ENCODE peak calls at places on chromosome 19, in five cellular contexts. M is GM23248, A is A549, G is testis, H is breast epithelium. C is an unnamed sample. For H3K4me1, the result is how much of the 10 kb centered on the place peaks cover.

GRCh38 chr19:10505583-10506229 is 2.5 kb upstream of the KEAP1 start:
- DNase-seq in M (peak), A (peak), G (peak), H (peak), C (peak)

GRCh38 chr19:15612342-15612741 is 2.7 kb upstream of the CYP4F8 start:
- DNase-seq in M (no peak), A (no peak), G (no peak), H (peak), C (no peak)

GRCh38 chr19:49809155-49809986 is 3.7 kb downstream of the FUZ start:
- DNase-seq in M (peak), A (peak), G (peak), H (peak), C (peak)

GRCh38 chr19:48499352-48500090 is 12.1 kb downstream of the LMTK3 start:
- DNase-seq in M (no peak), A (no peak), G (no peak), H (no peak), C (no peak)

GRCh38 chr19:23957660-23958281 is 43.1 kb downstream of the ZNF726 start:
- DNase-seq in M (peak), A (no peak), G (no peak), H (no peak), C (peak)

GRCh38 chr19:47158879-47159509 is 28.4 kb downstream of the SAE1 start:
- DNase-seq in M (peak), A (no peak), G (no peak), H (no peak), C (no peak)

GRCh38 chr19:5466814-5467291 is 11.6 kb downstream of the ZNRF4 start:
- DNase-seq in M (no peak), A (no peak), G (no peak), H (no peak), C (peak)

GRCh38 chr19:30648321-30648720 is 276.1 kb downstream of the ZNF536 start:
- DNase-seq in M (peak), A (no peak), G (no peak), H (no peak), C (peak)

GRCh38 chr19:41175825-41176734 is 16.9 kb upstream of the CYP2S1 start:
- DNase-seq in M (peak), A (peak), G (no peak), H (peak), C (peak)

GRCh38 chr19:7789447-7789846 is 26.4 kb downstream of the CLEC4M start:
- DNase-seq in M (no peak), A (no peak), G (no peak), H (no peak), C (no peak)

GRCh38 chr19:27793128-27793643 is 1419.8 kb downstream of the UQCRFS1 start:
- DNase-seq in M (peak), A (peak), G (peak), H (peak), C (peak)

GRCh38 chr19:41871573-41872383 is 5.3 kb upstream of the CD79A start:
- DNase-seq in M (no peak), A (no peak), G (no peak), H (no peak), C (no peak)

GRCh38 chr19:34178276-34178614 is 5.9 kb downstream of the LSM14A start:
- DNase-seq in M (peak), A (no peak), G (no peak), H (no peak), C (no peak)

GRCh38 chr19:22814124-22814523 is 18.0 kb upstream of the ZNF723 start:
- DNase-seq in M (no peak), A (no peak), G (no peak), H (no peak), C (no peak)

GRCh38 chr19:9914001-9914314 is 22.4 kb downstream of the OLFM2 start:
- DNase-seq in M (no peak), A (peak), G (no peak), H (no peak), C (no peak)

GRCh38 chr19:49850487-49851342 is at the start of gene PTOV1:
- DNase-seq in M (peak), A (peak), G (peak), H (peak), C (peak)

GRCh38 chr19:2578391-2578826 is 102.5 kb downstream of the GADD45B start:
- DNase-seq in M (peak), A (peak), G (no peak), H (peak), C (peak)

GRCh38 chr19:2579678-2580280 is 103.9 kb downstream of the GADD45B start:
- DNase-seq in M (no peak), A (no peak), G (no peak), H (no peak), C (no peak)

GRCh38 chr19:2575734-2576481 is 100.0 kb downstream of the GADD45B start:
- DNase-seq in M (peak), A (no peak), G (peak), H (peak), C (no peak)

GRCh38 chr19:2578911-2579677 is 103.2 kb downstream of the GADD45B start:
- DNase-seq in M (peak), A (peak), G (peak), H (peak), C (peak)

GRCh38 chr19:2577722-2578335 is 101.9 kb downstream of the GADD45B start:
- DNase-seq in M (no peak), A (no peak), G (no peak), H (no peak), C (peak)
- H3K4me3 ChIP-seq in M (peak), A (no peak), G (no peak), H (no peak), C (peak)

DNA sequence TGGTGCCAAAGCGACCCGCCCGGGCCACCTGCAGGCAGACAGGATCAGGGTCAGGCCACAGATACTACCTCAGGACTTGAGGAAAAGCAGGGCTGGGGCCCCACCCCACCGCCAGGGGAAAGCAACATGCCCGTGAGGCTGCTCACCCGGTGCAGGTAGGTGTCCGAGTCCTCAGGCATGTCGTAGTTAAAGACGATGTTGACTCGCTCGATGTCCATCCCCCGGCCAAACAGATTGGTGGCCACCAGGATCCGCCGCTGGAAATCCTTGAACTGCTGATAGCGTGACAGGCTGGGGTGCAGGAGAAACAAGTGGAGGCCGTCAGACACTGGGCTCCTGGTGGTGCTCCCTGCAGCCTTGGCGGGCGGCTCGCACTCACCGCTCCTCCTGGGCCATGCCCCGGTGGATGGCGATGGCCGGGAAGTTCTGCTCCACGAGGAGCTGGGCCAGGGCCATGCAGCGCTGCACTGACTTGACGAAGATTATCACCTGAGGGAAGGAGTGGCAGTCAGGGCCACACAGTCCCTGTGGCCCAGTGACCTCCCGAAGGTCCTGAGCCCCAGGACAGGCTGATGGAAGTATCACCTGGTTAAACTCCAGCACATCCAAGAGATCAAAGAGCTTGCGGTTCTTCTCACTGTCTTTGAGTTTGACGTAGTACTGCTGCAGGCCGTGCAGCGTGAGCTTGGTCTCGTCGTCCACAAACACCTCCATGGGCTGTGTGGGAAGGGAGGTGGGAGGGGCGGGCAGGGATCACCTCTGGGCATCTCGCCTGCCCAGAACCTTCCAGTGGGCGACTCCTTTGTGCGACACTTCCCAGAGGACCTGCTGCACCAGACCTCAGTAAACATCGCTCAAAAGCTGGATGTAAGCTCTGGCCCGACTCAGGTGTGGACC is 9.7 kb downstream of the DDX39A start:
- DNase-seq in M (no peak), A (no peak), G (no peak), H (no peak), C (no peak)
- H3K4me1 ChIP-seq in M (under half), A (under half), G (under half), H (under half), C (under half)

DNA sequence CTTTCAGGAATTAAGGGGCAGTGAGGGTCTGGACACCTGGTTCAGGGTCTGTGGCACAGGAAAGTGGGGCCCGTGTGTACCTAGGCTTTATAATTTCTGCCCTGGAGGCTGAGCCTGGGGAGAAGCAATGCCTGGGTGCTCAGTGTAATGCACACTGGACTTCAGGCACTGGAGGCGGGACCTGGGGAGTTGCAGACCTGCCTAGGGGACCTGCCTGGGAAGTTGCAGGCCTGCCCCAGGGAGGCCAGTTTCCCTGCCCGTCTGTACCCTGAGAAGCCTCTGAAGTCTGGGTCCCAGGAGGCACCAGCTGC is 2.5 kb upstream of the TMEM59L start:
- DNase-seq in M (no peak), A (no peak), G (no peak), H (no peak), C (no peak)
- H3K4me3 ChIP-seq in M (no peak), A (no peak), G (no peak), H (no peak), C (no peak)

DNA sequence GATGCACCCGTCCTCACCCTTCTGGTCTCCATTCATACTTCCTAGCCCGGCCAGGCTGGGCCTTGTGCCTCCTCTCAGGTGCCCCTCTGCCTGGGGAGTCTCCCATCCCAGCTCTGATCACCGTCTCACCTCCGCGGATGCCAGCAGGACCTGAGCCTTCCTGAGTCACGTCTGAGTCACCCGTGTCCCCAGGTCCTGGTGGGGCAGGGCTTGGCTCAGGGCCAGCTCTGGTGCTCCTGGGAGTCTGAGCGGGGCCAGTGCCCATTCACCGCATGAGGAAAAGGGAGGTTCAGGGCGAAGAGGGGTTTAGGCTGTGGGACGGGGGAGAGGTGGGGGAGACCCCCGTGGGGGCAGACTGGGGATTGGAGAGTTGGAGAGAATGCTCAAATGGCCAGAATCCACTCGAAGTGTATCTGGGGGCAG is 593 bp downstream of the ATP8B3 start:
- DNase-seq in M (peak), A (peak), G (no peak), H (peak), C (peak)
- H3K4me1 ChIP-seq in M (under half), A (under half), G (under half), H (under half), C (under half)

DNA sequence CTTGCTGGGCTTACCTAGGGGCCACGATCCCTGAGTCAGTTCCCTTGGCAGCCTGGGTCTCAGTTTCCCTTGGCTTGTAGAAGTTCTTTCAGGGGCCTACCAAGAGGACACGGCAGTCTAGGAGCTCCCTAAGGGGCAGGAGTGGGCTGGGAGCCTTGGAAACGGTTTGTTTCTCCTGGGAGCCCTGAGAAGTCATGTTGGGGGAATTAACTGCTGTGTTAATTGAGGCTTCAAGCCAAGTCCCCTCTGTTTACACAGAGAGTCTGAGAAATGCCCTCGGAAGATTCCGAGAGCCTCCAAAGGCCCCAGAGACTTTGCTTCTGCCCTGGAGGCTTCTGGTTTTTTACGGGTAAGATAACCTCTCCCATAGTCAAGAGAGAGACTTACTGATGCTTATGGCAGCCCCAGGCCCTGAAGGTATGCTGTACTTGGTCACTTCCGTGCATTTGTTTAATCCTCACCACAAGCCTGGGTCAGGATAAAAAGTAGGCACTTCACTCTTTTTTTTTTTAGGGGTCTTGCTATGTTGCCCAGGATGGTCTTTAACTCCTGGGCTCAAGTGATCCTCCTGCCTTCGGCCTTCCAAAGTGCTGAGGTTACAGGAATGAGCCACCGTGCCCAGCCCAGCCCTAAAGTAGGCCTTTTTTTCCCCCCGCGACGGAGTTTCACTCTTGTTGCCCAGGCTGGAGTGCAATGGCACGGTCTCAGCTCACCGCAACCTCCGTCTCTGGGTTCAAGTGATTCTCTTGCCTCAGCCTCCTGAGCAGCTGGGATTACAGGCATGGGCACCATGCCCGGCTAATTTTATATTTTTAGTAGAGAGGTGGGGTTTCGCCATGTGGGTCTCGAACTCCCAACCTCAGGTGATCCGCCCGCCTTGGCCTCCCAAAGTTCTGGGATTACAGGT is 15.1 kb downstream of the IER2 start:
- DNase-seq in M (no peak), A (no peak), G (no peak), H (no peak), C (no peak)
- H3K4me3 ChIP-seq in M (no peak), A (no peak), G (no peak), H (no peak), C (no peak)

GRCh38 chr19:33150852-33151518 is 19.1 kb downstream of the WDR88 start:
- DNase-seq in M (no peak), A (no peak), G (no peak), H (no peak), C (no peak)
- H3K4me1 ChIP-seq in M (under half), A (under half), G (under half), H (under half), C (under half)

GRCh38 chr19:54162884-54163283 is 3.4 kb upstream of the LENG1 start:
- DNase-seq in M (no peak), A (no peak), G (no peak), H (no peak), C (no peak)
- H3K4me3 ChIP-seq in M (peak), A (peak), G (no peak), H (peak), C (peak)

GRCh38 chr19:58557253-58558065 is 952 bp downstream of the UBE2M start:
- DNase-seq in M (peak), A (no peak), G (no peak), H (no peak), C (peak)
- H3K4me1 ChIP-seq in M (under half), A (under half), G (half or more), H (under half), C (half or more)

C was measured in adipocyte.